ENCODE peak calls at places on chromosomes 4 and X, in seven cellular contexts. I, B, U, W, P, C and X are unnamed samples.

GRCh38 chr4:156237192-156237591 is 283.5 kb upstream of the CTSO start:
- DNase-seq in I (no peak), B (no peak), U (peak; percentile 12), W (no peak), P (no peak), C (no peak), X (no peak)

GRCh38 chrX:103730746-103731508 is 20.2 kb downstream of the TMEM31 start:
- DNase-seq in I (no peak), B (no peak), U (no peak), W (no peak), P (peak; percentile 28), C (peak; percentile 94), X (no peak)

GRCh38 chr4:175127314-175127713 is 209.2 kb downstream of the ADAM29 start:
- DNase-seq in I (no peak), B (peak; percentile 88), U (no peak), W (no peak), P (no peak), C (peak; percentile 39), X (peak; percentile 39)

GRCh38 chr4:120156115-120156718 is 89.6 kb upstream of the MAD2L1 start:
- DNase-seq in I (peak; percentile 89), B (peak; percentile 75), U (peak; percentile 83), W (peak; percentile 79), P (peak; percentile 41), C (peak; percentile 89), X (peak; percentile 41)

GRCh38 chrX:149527705-149528104 is 13.1 kb upstream of the EOLA1 start:
- DNase-seq in I (peak; percentile 89), B (peak; percentile 54), U (peak; percentile 45), W (no peak), P (no peak), C (no peak), X (peak; percentile 34)

GRCh38 chr4:172996571-172997216 is 171.9 kb upstream of the GALNT7 start:
- DNase-seq in I (no peak), B (peak; percentile 70), U (no peak), W (peak; percentile 51), P (peak; percentile 49), C (peak; percentile 87), X (no peak)

GRCh38 chr4:89797117-89797516 is 39.8 kb downstream of the SNCA start:
- DNase-seq in I (no peak), B (peak; percentile 21), U (no peak), W (no peak), P (peak; percentile 11), C (peak; percentile 40), X (no peak)

GRCh38 chrX:53086464-53086863 is 4.3 kb downstream of the TSPYL2 start:
- DNase-seq in I (no peak), B (no peak), U (no peak), W (no peak), P (no peak), C (no peak), X (no peak)

GRCh38 chrX:122220644-122221373 is 963.3 kb upstream of the GRIA3 start:
- DNase-seq in I (no peak), B (no peak), U (peak; percentile 84), W (no peak), P (no peak), C (no peak), X (no peak)

GRCh38 chrX:153845842-153846241 is 15.5 kb upstream of the PDZD4 start:
- DNase-seq in I (no peak), B (no peak), U (peak; percentile 65), W (no peak), P (no peak), C (no peak), X (no peak)

GRCh38 chrX:53284684-53285447 is 3.5 kb upstream of the IQSEC2 start:
- DNase-seq in I (peak; percentile 75), B (peak; percentile 73), U (peak; percentile 68), W (peak; percentile 64), P (no peak), C (peak; percentile 37), X (peak; percentile 62)

GRCh38 chr4:86775061-86775460 is 74.1 kb downstream of the SLC10A6 start:
- DNase-seq in I (no peak), B (no peak), U (no peak), W (no peak), P (no peak), C (no peak), X (no peak)

GRCh38 chrX:39337461-39337860 is 536.2 kb downstream of the MID1IP1 start:
- DNase-seq in I (no peak), B (no peak), U (no peak), W (no peak), P (no peak), C (no peak), X (no peak)

GRCh38 chrX:132900631-132901030 is 57.8 kb downstream of the HS6ST2 start:
- DNase-seq in I (no peak), B (no peak), U (no peak), W (no peak), P (no peak), C (peak; percentile 33), X (no peak)

GRCh38 chrX:1531106-1531890 is 5.7 kb downstream of the P2RY8 start:
- DNase-seq in I (peak; percentile 28), B (no peak), U (no peak), W (no peak), P (no peak), C (no peak), X (no peak)

GRCh38 chrX:106499473-106499872 is 112.3 kb upstream of the RADX start:
- DNase-seq in I (no peak), B (no peak), U (no peak), W (no peak), P (no peak), C (no peak), X (no peak)

GRCh38 chr4:13989496-13989895 is 362.0 kb upstream of the BOD1L1 start:
- DNase-seq in I (no peak), B (no peak), U (no peak), W (no peak), P (peak; percentile 26), C (peak; percentile 38), X (no peak)

GRCh38 chrX:1466971-1467561 is 14.4 kb upstream of the ASMTL start:
- DNase-seq in I (no peak), B (no peak), U (no peak), W (no peak), P (no peak), C (no peak), X (no peak)

GRCh38 chr4:127698789-127699200 is 31.4 kb upstream of the SLC25A31 start:
- DNase-seq in I (no peak), B (peak; percentile 87), U (no peak), W (no peak), P (no peak), C (peak; percentile 61), X (peak; percentile 99)

GRCh38 chrX:72018277-72019112 is 107.8 kb downstream of the NHSL2 start:
- DNase-seq in I (peak; percentile 77), B (peak; percentile 91), U (peak; percentile 80), W (peak; percentile 92), P (no peak), C (peak; percentile 88), X (peak; percentile 66)

GRCh38 chrX:7133036-7133412 is 14.5 kb upstream of the STS start:
- DNase-seq in I (no peak), B (no peak), U (no peak), W (no peak), P (no peak), C (no peak), X (peak; percentile 75)

GRCh38 chr4:176539091-176539784 is 219.5 kb downstream of the SPCS3 start:
- DNase-seq in I (no peak), B (no peak), U (no peak), W (no peak), P (no peak), C (peak; percentile 25), X (no peak)

DNA sequence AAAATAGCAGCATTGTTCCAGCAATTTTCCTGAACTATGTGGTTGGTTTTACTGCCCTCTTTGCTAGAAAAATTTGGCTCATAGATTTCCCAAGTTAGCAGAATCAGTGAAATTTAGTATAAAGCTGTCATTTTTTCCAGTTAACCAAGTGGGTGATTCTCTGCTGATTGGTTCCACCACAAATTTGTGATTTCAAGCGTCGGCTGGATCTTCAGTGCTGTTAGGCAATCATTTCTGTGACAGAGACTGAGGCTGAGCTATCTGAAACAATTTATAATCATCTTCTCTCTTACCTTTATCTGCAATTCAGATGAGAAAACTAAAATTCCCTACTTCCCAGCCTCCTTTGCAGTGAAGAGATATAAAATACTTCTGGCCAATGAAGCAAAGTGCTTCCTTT is 68.6 kb upstream of the OTUD4 start:
- DNase-seq in I (no peak), B (no peak), U (no peak), W (no peak), P (no peak), C (no peak), X (no peak)
- H3K27ac ChIP-seq in I (no peak overlapping the region), B (no peak overlapping the region), U (no peak overlapping the region), W (no peak overlapping the region), P (no peak overlapping the region), C (no peak overlapping the region), X (no peak overlapping the region)

GRCh38 chr4:179372242-179372641 is 1930.0 kb upstream of the AGA start:
- DNase-seq in I (no peak), B (no peak), U (no peak), W (no peak), P (no peak), C (no peak), X (no peak)
- H2AFZ ChIP-seq in I (no peak overlapping the region), B (no peak overlapping the region), U (no peak overlapping the region), W (no peak overlapping the region), P (no peak overlapping the region), C (no peak overlapping the region), X (no peak overlapping the region)

DNA sequence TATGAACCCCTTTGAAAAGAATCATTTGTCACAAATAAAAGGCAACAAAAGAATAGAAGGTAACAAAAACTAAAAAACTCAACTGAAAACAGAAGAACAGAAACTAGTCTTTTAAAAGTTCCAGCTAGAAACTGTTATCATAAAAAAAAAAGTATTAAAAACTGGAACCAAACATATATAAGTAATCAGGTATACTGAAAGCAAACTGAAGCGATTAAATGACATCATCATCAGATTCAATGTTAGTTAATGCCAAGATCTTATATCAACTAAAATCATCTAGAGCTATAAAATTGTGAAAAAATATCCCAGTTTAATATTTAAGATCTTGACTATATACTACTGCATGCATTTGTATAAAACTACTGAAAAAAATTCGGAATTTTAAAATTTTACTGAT is 36.0 kb downstream of the CENPE start:
- DNase-seq in I (no peak), B (no peak), U (no peak), W (no peak), P (no peak), C (no peak), X (no peak)
- H3K27ac ChIP-seq in I (no peak overlapping the region), B (no peak overlapping the region), U (no peak overlapping the region), W (no peak overlapping the region), P (no peak overlapping the region), C (no peak overlapping the region), X (no peak overlapping the region)

GRCh38 chr4:124904723-124905390 is 192.3 kb upstream of the ANKRD50 start:
- DNase-seq in I (no peak), B (peak; percentile 26), U (no peak), W (no peak), P (no peak), C (no peak), X (peak; percentile 72)
- H2AFZ ChIP-seq in I (no peak overlapping the region), B (peak overlapping the region; percentile 75), U (no peak overlapping the region), W (peak overlapping the region; percentile 39), P (peak overlapping the region; percentile 78), C (no peak overlapping the region), X (peak overlapping the region; percentile 40)

GRCh38 chrX:136907626-136908025 is 27.1 kb upstream of the RBMX start:
- DNase-seq in I (no peak), B (no peak), U (no peak), W (no peak), P (no peak), C (no peak), X (no peak)
- H3K27ac ChIP-seq in I (no peak overlapping the region), B (no peak overlapping the region), U (no peak overlapping the region), W (no peak overlapping the region), P (no peak overlapping the region), C (no peak overlapping the region), X (no peak overlapping the region)